ENCODE peak calls at places on chromosomes 3 and 15, in ten cellular contexts. X, F, V, W, Y, I, B, E, R and Z are unnamed samples.

GRCh38 chr15:57494575-57494974 is 97.1 kb upstream of the MYZAP start:
- DNase-seq in X (no peak), F (no peak), V (no peak), W (no peak), Y (no peak), I (no peak), B (no peak), E (no peak), R (no peak), Z (no peak)

GRCh38 chr15:74578496-74578994 is 37.1 kb upstream of the CLK3 start:
- DNase-seq in X (no peak), F (no peak), V (no peak), W (no peak), Y (no peak), I (no peak), B (no peak), E (no peak), R (no peak), Z (no peak)

GRCh38 chr3:172749201-172749965 is 1.1 kb upstream of the ECT2 start:
- DNase-seq in X (no peak), F (no peak), V (peak; percentile 98), W (no peak), Y (peak; percentile 27), I (no peak), B (peak; percentile 82), E (no peak), R (peak; percentile 96), Z (no peak)

GRCh38 chr15:75840659-75841058 is 2.6 kb upstream of the UBE2Q2 start:
- DNase-seq in X (no peak), F (no peak), V (peak; percentile 19), W (no peak), Y (peak; percentile 31), I (no peak), B (peak; percentile 73), E (no peak), R (peak; percentile 81), Z (peak; percentile 21)

GRCh38 chr3:99921377-99921695 is 103.7 kb downstream of the CMSS1 start:
- DNase-seq in X (no peak), F (no peak), V (no peak), W (no peak), Y (no peak), I (no peak), B (no peak), E (no peak), R (no peak), Z (no peak)

GRCh38 chr3:187836848-187837770 is 91.8 kb upstream of the BCL6 start:
- DNase-seq in X (no peak), F (no peak), V (no peak), W (no peak), Y (no peak), I (no peak), B (peak; percentile 40), E (no peak), R (no peak), Z (no peak)

GRCh38 chr15:44010114-44010513 is 183.3 kb downstream of the WDR76 start:
- DNase-seq in X (no peak), F (no peak), V (no peak), W (no peak), Y (peak; percentile 15), I (no peak), B (peak; percentile 68), E (no peak), R (peak; percentile 83), Z (no peak)

GRCh38 chr3:58568572-58569286 is 8.5 kb downstream of the FAM107A start:
- DNase-seq in X (peak; percentile 65), F (peak; percentile 73), V (peak; percentile 92), W (peak; percentile 84), Y (peak; percentile 35), I (peak; percentile 75), B (peak; percentile 81), E (peak; percentile 69), R (peak; percentile 71), Z (peak; percentile 53)

GRCh38 chr15:76310470-76311070 is 699 bp downstream of the ETFA start:
- DNase-seq in X (no peak), F (no peak), V (peak; percentile 3), W (no peak), Y (peak; percentile 12), I (no peak), B (peak; percentile 18), E (no peak), R (peak; percentile 16), Z (peak; percentile 28)

GRCh38 chr3:98821072-98821471 is 57.9 kb downstream of the ST3GAL6 start:
- DNase-seq in X (no peak), F (no peak), V (no peak), W (no peak), Y (no peak), I (no peak), B (no peak), E (no peak), R (no peak), Z (no peak)

GRCh38 chr15:97995881-97996603 is 35.5 kb downstream of the ARRDC4 start:
- DNase-seq in X (no peak), F (no peak), V (peak; percentile 45), W (peak; percentile 47), Y (no peak), I (no peak), B (peak; percentile 19), E (no peak), R (peak; percentile 15), Z (peak; percentile 18)

GRCh38 chr3:114627760-114628159 is 333.9 kb downstream of the TIGIT start:
- DNase-seq in X (no peak), F (no peak), V (no peak), W (peak; percentile 14), Y (no peak), I (no peak), B (peak; percentile 77), E (no peak), R (peak; percentile 73), Z (no peak)

GRCh38 chr15:71085809-71086208 is 29.5 kb upstream of the THSD4 start:
- DNase-seq in X (no peak), F (no peak), V (no peak), W (no peak), Y (no peak), I (no peak), B (no peak), E (no peak), R (no peak), Z (no peak)